ENCODE peak calls at places on chromosomes 16 and 17, in nine cellular contexts. L, D, W, R, T, N, C, K and F are unnamed samples. For H3K4me1, the result is how much of the 10 kb centered on the place peaks cover.

GRCh38 chr16:89923640-89924297 is 627 bp downstream of the TUBB3 start:
- DNase-seq in T (no peak), L (no peak), N (peak), C (no peak), K (no peak), R (peak), D (no peak), W (no peak), F (no peak)

GRCh38 chr16:13110124-13110796 is 208.9 kb downstream of the SHISA9 start:
- DNase-seq in D (peak), K (no peak), C (peak), N (no peak), L (no peak), R (no peak), T (no peak), W (peak), F (no peak)

GRCh38 chr17:42120161-42121065 is 754 bp downstream of the KAT2A start:
- DNase-seq in C (no peak), W (no peak), T (no peak), K (no peak), R (no peak), L (peak), D (peak), N (no peak), F (no peak)

GRCh38 chr16:28013878-28014277 is 49.6 kb downstream of the GSG1L start:
- DNase-seq in W (no peak), C (no peak), K (no peak), L (no peak), R (no peak), N (no peak), D (no peak), T (no peak), F (no peak)

GRCh38 chr16:58124601-58124915 is 4.6 kb downstream of the CFAP20 start:
- DNase-seq in N (peak), L (no peak), D (no peak), C (peak), T (no peak), K (no peak), W (no peak), R (no peak), F (no peak)

GRCh38 chr16:88922114-88922825 is 54.7 kb downstream of the CBFA2T3 start:
- DNase-seq in N (peak), C (peak), W (no peak), T (no peak), R (no peak), D (no peak), L (no peak), K (peak), F (peak)

GRCh38 chr17:41773190-41773588 is 13.3 kb downstream of the JUP start:
- DNase-seq in W (peak), L (peak), C (peak), N (peak), T (peak), R (peak), D (peak), K (peak), F (no peak)

GRCh38 chr16:62876133-62876532 is 839.9 kb upstream of the CDH8 start:
- DNase-seq in N (no peak), W (no peak), L (no peak), T (no peak), K (no peak), C (no peak), R (no peak), D (no peak), F (no peak)

GRCh38 chr17:42537156-42537805 is 1.2 kb downstream of the NAGLU start:
- DNase-seq in C (no peak), D (no peak), W (no peak), R (no peak), T (no peak), K (peak), L (no peak), N (peak), F (no peak)

GRCh38 chr17:27206447-27206846 is 87.5 kb upstream of the WSB1 start:
- DNase-seq in T (peak), D (no peak), W (no peak), R (no peak), C (no peak), L (no peak), K (no peak), N (no peak), F (no peak)

GRCh38 chr17:55735784-55736405 is 13.2 kb upstream of the TMEM100 start:
- DNase-seq in D (peak), N (peak), K (peak), L (peak), C (peak), T (peak), R (no peak), W (no peak), F (peak)

GRCh38 chr16:52128407-52128806 is 418.5 kb downstream of the TOX3 start:
- DNase-seq in R (no peak), C (no peak), L (no peak), K (no peak), T (no peak), D (no peak), W (no peak), N (no peak), F (no peak)

GRCh38 chr17:82090549-82091263 is 7.3 kb downstream of the FASN start:
- DNase-seq in T (no peak), N (no peak), C (no peak), W (no peak), L (no peak), D (no peak), K (no peak), R (peak), F (no peak)

GRCh38 chr17:39939588-39940419 is 12.3 kb downstream of the LRRC3C start:
- DNase-seq in D (peak), N (no peak), T (no peak), R (no peak), W (no peak), C (peak), K (peak), L (no peak), F (peak)

GRCh38 chr17:47205419-47205963 is 3.7 kb upstream of the MYL4 start:
- DNase-seq in R (no peak), L (peak), W (peak), N (peak), C (peak), T (no peak), K (peak), D (no peak), F (peak)

GRCh38 chr17:4897198-4897657 is 2.1 kb upstream of the C17orf107 start:
- DNase-seq in W (no peak), L (no peak), N (no peak), R (peak), T (no peak), D (no peak), K (no peak), C (no peak), F (no peak)

GRCh38 chr17:41322264-41322902 is 6.9 kb upstream of the KRTAP17-1 start:
- DNase-seq in T (peak), K (no peak), R (no peak), C (peak), D (peak), W (no peak), N (no peak), L (peak), F (peak)

GRCh38 chr17:1471490-1471889 is 15.5 kb upstream of the CRK start:
- DNase-seq in T (no peak), N (no peak), K (no peak), D (no peak), L (no peak), W (no peak), R (peak), C (no peak), F (no peak)

GRCh38 chr17:37206299-37206698 is 169.5 kb upstream of the C17orf78 start:
- DNase-seq in C (no peak), L (no peak), W (no peak), K (no peak), D (no peak), N (no peak), T (no peak), R (no peak), F (no peak)

GRCh38 chr16:9657659-9658058 is 524.6 kb downstream of the GRIN2A start:
- DNase-seq in K (no peak), R (no peak), W (no peak), T (no peak), L (no peak), C (no peak), N (no peak), D (no peak), F (no peak)

GRCh38 chr17:45098869-45099616 is 33.3 kb downstream of the PLCD3 start:
- DNase-seq in N (peak), L (peak), T (peak), K (peak), D (peak), W (peak), R (peak), C (peak), F (peak)

GRCh38 chr16:23670137-23670776 is 8.4 kb upstream of the PLK1 start:
- DNase-seq in R (no peak), D (no peak), T (no peak), N (no peak), W (peak), C (peak), L (no peak), K (no peak), F (no peak)

GRCh38 chr17:40191237-40192208 is 14.3 kb downstream of the RAPGEFL1 start:
- DNase-seq in T (peak), W (no peak), D (peak), K (peak), N (peak), C (peak), R (peak), L (peak), F (peak)

GRCh38 chr17:66960623-66961022 is 3.9 kb upstream of the CACNG4 start:
- DNase-seq in C (no peak), W (no peak), L (no peak), K (no peak), N (no peak), D (no peak), R (peak), T (no peak), F (no peak)

GRCh38 chr16:48810803-48811453 is 200.9 kb upstream of the N4BP1 start:
- DNase-seq in K (no peak), D (no peak), N (no peak), T (no peak), R (peak), W (no peak), C (no peak), L (no peak), F (no peak)

GRCh38 chr17:50203086-50203485 is 1.7 kb upstream of the COL1A1 start:
- DNase-seq in R (no peak), W (no peak), D (no peak), N (no peak), C (no peak), T (no peak), K (no peak), L (no peak), F (no peak)

GRCh38 chr16:29943846-29944669 is 17.8 kb upstream of the TMEM219 start:
- DNase-seq in L (peak), K (no peak), N (peak), R (no peak), W (peak), D (peak), T (peak), C (peak), F (peak)

GRCh38 chr17:5364156-5364555 is 55.3 kb downstream of the NUP88 start:
- DNase-seq in R (no peak), N (no peak), D (no peak), K (no peak), W (no peak), T (no peak), L (no peak), C (peak), F (no peak)

GRCh38 chr17:70678889-70679288 is 509.6 kb downstream of the KCNJ2 start:
- DNase-seq in D (no peak), W (no peak), T (no peak), N (no peak), L (no peak), C (no peak), R (no peak), K (no peak), F (no peak)

GRCh38 chr17:40686192-40686591 is 17.4 kb downstream of the KRT24 start:
- DNase-seq in W (no peak), R (no peak), K (no peak), D (no peak), N (no peak), L (no peak), C (no peak), T (no peak), F (no peak)

GRCh38 chr17:64281962-64282752 is 19.1 kb upstream of the TEX2 start:
- DNase-seq in W (peak), K (peak), T (peak), D (peak), C (peak), N (peak), R (no peak), L (peak), F (peak)

GRCh38 chr16:11273721-11274324 is 394 bp upstream of the PRM3 start:
- DNase-seq in K (no peak), N (no peak), W (no peak), D (no peak), T (no peak), L (no peak), C (no peak), R (no peak), F (no peak)

GRCh38 chr17:74842599-74843351 is 16.9 kb downstream of the GRIN2C start:
- DNase-seq in T (peak), K (peak), L (peak), R (peak), D (peak), C (no peak), W (peak), N (peak), F (peak)

GRCh38 chr16:69266334-69267063 is 44.7 kb upstream of the VPS4A start:
- DNase-seq in R (no peak), T (no peak), L (no peak), W (no peak), C (no peak), K (no peak), N (no peak), D (no peak), F (no peak)

GRCh38 chr17:77457572-77458201 is 316.9 kb downstream of the SEC14L1 start:
- DNase-seq in W (no peak), L (no peak), K (no peak), D (no peak), T (no peak), N (no peak), C (no peak), R (no peak), F (no peak)
- H3K4me1 ChIP-seq in W (under half), L (half or more), K (half or more), D (under half), T (under half), N (half or more), C (under half), R (half or more), F (half or more)

GRCh38 chr16:85685251-85685650 is 3.5 kb downstream of the GINS2 start:
- DNase-seq in C (no peak), N (no peak), T (no peak), L (no peak), W (no peak), D (no peak), K (no peak), R (no peak), F (no peak)

GRCh38 chr16:85688586-85689284 is at the start of gene GINS2:
- DNase-seq in D (peak), C (peak), W (peak), N (peak), R (peak), L (peak), K (peak), T (peak), F (peak)

GRCh38 chr16:85687651-85688471 is 893 bp downstream of the GINS2 start:
- DNase-seq in D (no peak), T (no peak), K (no peak), C (no peak), N (no peak), L (no peak), R (no peak), W (no peak), F (no peak)

GRCh38 chr16:85689285-85689949 is 663 bp upstream of the GINS2 start:
- DNase-seq in C (no peak), T (no peak), W (no peak), K (no peak), D (peak), R (no peak), N (no peak), L (no peak), F (no peak)

GRCh38 chr16:85686912-85687591 is 1.7 kb downstream of the GINS2 start:
- DNase-seq in W (no peak), D (no peak), K (no peak), N (no peak), C (no peak), L (no peak), T (no peak), R (no peak), F (no peak)
- H3K4me3 ChIP-seq in W (no peak), D (no peak), K (no peak), N (no peak), C (no peak), L (no peak), T (no peak), R (no peak), F (no peak)

GRCh38 chr16:2911580-2912329 is at the start of gene FLYWCH1:
- DNase-seq in N (peak), C (peak), L (peak), R (peak), T (peak), W (peak), K (peak), D (peak), F (peak)
- TF ChIP-seq CTCF in N (no peak), C (no peak), L (no peak), R (no peak), T (no peak), W (no peak), K (no peak), D (no peak), F (no peak)

GRCh38 chr17:68599091-68599872 is 1.9 kb downstream of the FAM20A start:
- DNase-seq in T (no peak), N (no peak), D (no peak), L (no peak), R (no peak), W (no peak), C (no peak), K (no peak), F (peak)

GRCh38 chr17:68599873-68600122 is 1.4 kb downstream of the FAM20A start:
- DNase-seq in T (no peak), N (no peak), R (peak), W (no peak), K (no peak), C (no peak), D (no peak), L (no peak), F (peak)

GRCh38 chr17:68600123-68600880 is 865 bp downstream of the FAM20A start:
- DNase-seq in R (peak), W (no peak), K (peak), T (no peak), N (no peak), D (peak), L (peak), C (peak), F (peak)

GRCh38 chr17:68598074-68598473 is 3.1 kb downstream of the FAM20A start:
- DNase-seq in D (no peak), R (no peak), T (no peak), L (no peak), K (no peak), W (no peak), C (no peak), N (no peak), F (no peak)

DNA sequence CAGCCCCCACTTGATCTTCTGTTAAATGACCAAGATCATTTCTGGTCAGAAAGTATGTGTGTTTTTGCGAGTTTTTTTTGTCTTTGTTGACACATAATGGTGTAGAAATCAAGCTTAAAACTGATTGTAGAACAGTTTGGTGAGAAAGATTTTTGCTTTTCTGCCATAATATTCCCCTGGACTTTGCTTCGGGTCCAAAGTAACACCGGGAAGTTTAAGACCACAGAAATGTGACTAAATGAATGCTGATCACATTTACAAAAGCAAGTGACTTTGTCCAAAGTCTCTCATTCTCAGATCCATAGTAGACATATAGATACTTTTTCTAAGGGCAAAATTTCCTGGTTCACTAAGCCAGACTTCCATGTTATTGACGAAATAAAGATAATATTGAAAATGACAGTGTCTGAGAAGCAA is 2.6 kb downstream of the FAM20A start:
- DNase-seq in T (no peak), R (no peak), D (no peak), W (no peak), L (no peak), K (no peak), N (no peak), C (no peak), F (no peak)
- H3K4me1 ChIP-seq in T (under half), R (half or more), D (under half), W (under half), L (under half), K (half or more), N (under half), C (under half), F (half or more)

GRCh38 chr16:54284319-54284930 is 2.2 kb downstream of the IRX3 start:
- DNase-seq in T (no peak), C (peak), K (peak), R (peak), W (no peak), N (no peak), L (peak), D (no peak), F (no peak)
- H3K4me3 ChIP-seq in T (no peak), C (peak), K (peak), R (peak), W (peak), N (no peak), L (peak), D (peak), F (no peak)

GRCh38 chr16:77787452-77787851 is 912 bp upstream of the VAT1L start:
- DNase-seq in N (no peak), T (no peak), R (no peak), D (no peak), W (no peak), K (no peak), C (no peak), L (no peak), F (no peak)

GRCh38 chr16:77785365-77785764 is 3.0 kb upstream of the VAT1L start:
- DNase-seq in T (no peak), N (no peak), D (no peak), C (no peak), K (no peak), W (no peak), R (no peak), L (no peak), F (no peak)

GRCh38 chr16:77782694-77783093 is 5.7 kb upstream of the VAT1L start:
- DNase-seq in T (peak), D (no peak), W (no peak), N (no peak), C (peak), K (no peak), L (no peak), R (no peak), F (no peak)

GRCh38 chr16:77786448-77786847 is 1.9 kb upstream of the VAT1L start:
- DNase-seq in R (no peak), D (no peak), C (no peak), W (no peak), L (no peak), N (no peak), T (no peak), K (no peak), F (no peak)

GRCh38 chr16:77784441-77785356 is 3.7 kb upstream of the VAT1L start:
- DNase-seq in T (no peak), N (no peak), W (no peak), R (no peak), K (no peak), C (no peak), D (no peak), L (no peak), F (no peak)
- TF ChIP-seq CTCF in T (peak), N (no peak), W (no peak), R (no peak), K (peak), C (peak), D (no peak), L (peak), F (no peak)

DNA sequence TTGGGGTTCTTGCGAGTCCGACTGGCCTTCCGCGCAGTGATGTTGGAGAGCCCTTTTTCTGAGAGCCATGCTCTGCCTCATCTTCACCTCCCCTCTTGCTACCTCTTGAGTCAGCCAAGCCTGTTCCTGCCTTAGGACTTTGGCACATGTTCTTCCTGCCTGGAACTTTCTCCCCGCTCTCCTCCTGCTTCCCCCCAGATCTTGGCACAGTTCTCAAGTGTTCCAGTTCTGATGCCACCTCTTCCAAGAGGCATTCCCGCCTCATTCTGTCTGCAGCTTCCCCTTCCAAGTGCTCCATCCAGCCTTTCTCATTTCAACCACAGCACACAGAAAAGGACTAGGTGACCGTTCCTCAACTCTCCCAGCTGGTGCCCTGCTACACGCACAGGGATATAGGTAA is 7.7 kb downstream of the AKAP1 start:
- DNase-seq in D (no peak), R (no peak), W (no peak), T (no peak), L (no peak), K (no peak), C (no peak), N (no peak), F (no peak)
- H3K4me1 ChIP-seq in D (under half), R (under half), W (under half), T (under half), L (under half), K (half or more), C (under half), N (half or more), F (under half)